ENCODE peak calls at places on chromosomes 12 and 14, in eight cellular contexts. A is CD4-positive, alpha-beta T cell; S is fibroblast of the aortic adventitia; G is glutamatergic neuron; B is foreskin fibroblast; E is WTC11; K is endothelial cell of umbilical vein; P is HFF-Myc. U is an unnamed sample.

GRCh38 chr14:35046751-35047536 is 872 bp downstream of the FAM177A1 start:
- DNase-seq in A (peak; percentile 27), S (peak; percentile 15), G (no peak), B (no peak), E (no peak), K (peak; percentile 5), P (no peak), U (no peak)

GRCh38 chr12:108975024-108975593 is 45.8 kb downstream of the SVOP start:
- DNase-seq in A (no peak), S (peak; percentile 6), G (no peak), B (no peak), E (no peak), K (no peak), P (no peak), U (no peak)

GRCh38 chr14:104866451-104867370 is 1.6 kb downstream of the CEP170B start:
- DNase-seq in A (no peak), S (no peak), G (peak; percentile 19), B (no peak), E (no peak), K (no peak), P (no peak), U (no peak)

GRCh38 chr14:93045211-93045674 is 70.5 kb downstream of the ITPK1 start:
- DNase-seq in A (no peak), S (no peak), G (peak; percentile 54), B (no peak), E (peak; percentile 41), K (peak; percentile 16), P (no peak), U (no peak)

GRCh38 chr12:20367731-20368652 is at the start of gene PDE3A:
- DNase-seq in A (no peak), S (peak; percentile 79), G (peak; percentile 84), B (peak; percentile 43), E (peak; percentile 81), K (peak; percentile 92), P (no peak), U (no peak)

GRCh38 chr12:102769323-102769916 is 147.6 kb downstream of the PAH start:
- DNase-seq in A (no peak), S (peak; percentile 52), G (peak; percentile 72), B (peak; percentile 38), E (peak; percentile 66), K (peak; percentile 34), P (peak; percentile 46), U (no peak)

GRCh38 chr12:116620801-116621593 is 61.8 kb downstream of the MAP1LC3B2 start:
- DNase-seq in A (no peak), S (no peak), G (no peak), B (no peak), E (no peak), K (no peak), P (no peak), U (no peak)

GRCh38 chr12:4648099-4648498 is 752 bp downstream of the AKAP3 start:
- DNase-seq in A (no peak), S (peak; percentile 9), G (no peak), B (no peak), E (no peak), K (no peak), P (no peak), U (no peak)

GRCh38 chr12:25977047-25977446 is 18.6 kb downstream of the RASSF8 start:
- DNase-seq in A (no peak), S (peak; percentile 87), G (no peak), B (no peak), E (no peak), K (no peak), P (no peak), U (no peak)

GRCh38 chr14:87179936-87180335 is 813.0 kb downstream of the GALC start:
- DNase-seq in A (no peak), S (no peak), G (no peak), B (no peak), E (no peak), K (no peak), P (no peak), U (no peak)

GRCh38 chr12:3042826-3043225 is 34.4 kb upstream of the TSPAN9 start:
- DNase-seq in A (no peak), S (no peak), G (no peak), B (no peak), E (peak; percentile 3), K (no peak), P (no peak), U (no peak)

GRCh38 chr14:60738843-60739508 is 4.4 kb downstream of the MNAT1 start:
- DNase-seq in A (no peak), S (peak; percentile 41), G (no peak), B (no peak), E (no peak), K (no peak), P (no peak), U (no peak)

DNA sequence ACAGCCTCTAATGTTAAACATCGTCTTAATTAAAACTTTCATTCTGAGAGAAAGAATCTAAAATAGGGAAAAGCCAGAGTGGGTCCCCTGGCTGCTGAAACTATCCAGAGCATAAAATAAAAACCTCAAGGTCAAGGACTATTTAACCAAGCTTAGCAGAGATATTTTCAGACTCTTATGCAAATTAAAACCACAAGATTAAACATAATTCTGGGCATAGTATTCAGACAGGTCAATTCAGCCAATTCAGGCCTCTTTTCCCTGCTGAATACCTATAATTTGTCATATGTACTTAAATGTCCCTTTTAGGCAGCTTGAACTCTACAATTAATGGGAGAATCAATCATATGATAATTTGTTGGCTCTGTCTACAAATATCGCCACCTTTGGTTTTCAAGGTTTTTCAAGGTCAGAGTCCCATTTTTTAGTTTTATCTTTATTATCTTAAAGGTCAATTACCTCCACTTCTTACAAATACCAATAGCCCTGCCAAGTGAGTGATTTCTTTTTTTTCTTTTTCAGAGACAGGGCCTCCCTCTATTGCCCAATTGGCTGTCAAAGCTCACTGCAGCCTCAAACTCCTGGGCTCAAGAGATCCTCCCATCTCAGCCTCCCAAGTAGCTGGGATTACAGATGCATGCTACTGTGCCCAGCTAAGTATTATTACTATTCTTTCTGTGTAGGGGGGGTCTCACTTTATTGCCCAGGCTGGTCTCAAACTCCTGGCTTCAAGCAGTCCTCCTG is 257.1 kb downstream of the PHLDA1 start:
- DNase-seq in A (no peak), S (peak; percentile 72), G (no peak), B (no peak), E (no peak), K (no peak), P (no peak), U (no peak)
- TF ChIP-seq CTCF in A (no peak), S (peak; percentile 7), G (no peak), B (no peak), E (no peak), K (no peak), P (no peak), U (no peak)

GRCh38 chr12:119772431-119772830 is 104.5 kb downstream of the PRKAB1 start:
- DNase-seq in A (no peak), S (no peak), G (no peak), B (no peak), E (no peak), K (no peak), P (no peak), U (no peak)

GRCh38 chr12:119770146-119770545 is 102.2 kb downstream of the PRKAB1 start:
- DNase-seq in A (no peak), S (peak; percentile 6), G (no peak), B (no peak), E (no peak), K (no peak), P (no peak), U (no peak)

GRCh38 chr12:119780786-119781434 is 96.2 kb downstream of the CIT start:
- DNase-seq in A (no peak), S (peak; percentile 63), G (peak; percentile 44), B (peak; percentile 34), E (peak; percentile 37), K (peak; percentile 67), P (peak; percentile 36), U (no peak)

GRCh38 chr12:119775246-119775895 is 101.7 kb downstream of the CIT start:
- DNase-seq in A (no peak), S (no peak), G (no peak), B (no peak), E (no peak), K (no peak), P (no peak), U (no peak)
- TF ChIP-seq CTCF in A (no peak), S (no peak), G (no peak), B (no peak), E (no peak), K (no peak), P (no peak), U (no peak)

GRCh38 chr12:63898764-63899337 is 54.4 kb downstream of the SRGAP1 start:
- DNase-seq in A (no peak), S (no peak), G (no peak), B (no peak), E (no peak), K (no peak), P (no peak), U (no peak)
- TF ChIP-seq CTCF in A (no peak), S (no peak), G (no peak), B (no peak), E (no peak), K (no peak), P (no peak), U (no peak)

GRCh38 chr12:95859947-95860850 is 1.4 kb downstream of the SNRPF start:
- DNase-seq in A (no peak), S (no peak), G (no peak), B (no peak), E (no peak), K (no peak), P (no peak), U (no peak)

GRCh38 chr12:95859344-95859816 is 628 bp downstream of the SNRPF start:
- DNase-seq in A (no peak), S (no peak), G (no peak), B (peak; percentile 33), E (no peak), K (no peak), P (no peak), U (no peak)

GRCh38 chr12:95857799-95858198 is 953 bp upstream of the SNRPF start:
- DNase-seq in A (no peak), S (no peak), G (no peak), B (no peak), E (no peak), K (no peak), P (no peak), U (no peak)

GRCh38 chr12:95857151-95857550 is 1.6 kb upstream of the SNRPF start:
- DNase-seq in A (no peak), S (no peak), G (no peak), B (no peak), E (no peak), K (no peak), P (no peak), U (no peak)

DNA sequence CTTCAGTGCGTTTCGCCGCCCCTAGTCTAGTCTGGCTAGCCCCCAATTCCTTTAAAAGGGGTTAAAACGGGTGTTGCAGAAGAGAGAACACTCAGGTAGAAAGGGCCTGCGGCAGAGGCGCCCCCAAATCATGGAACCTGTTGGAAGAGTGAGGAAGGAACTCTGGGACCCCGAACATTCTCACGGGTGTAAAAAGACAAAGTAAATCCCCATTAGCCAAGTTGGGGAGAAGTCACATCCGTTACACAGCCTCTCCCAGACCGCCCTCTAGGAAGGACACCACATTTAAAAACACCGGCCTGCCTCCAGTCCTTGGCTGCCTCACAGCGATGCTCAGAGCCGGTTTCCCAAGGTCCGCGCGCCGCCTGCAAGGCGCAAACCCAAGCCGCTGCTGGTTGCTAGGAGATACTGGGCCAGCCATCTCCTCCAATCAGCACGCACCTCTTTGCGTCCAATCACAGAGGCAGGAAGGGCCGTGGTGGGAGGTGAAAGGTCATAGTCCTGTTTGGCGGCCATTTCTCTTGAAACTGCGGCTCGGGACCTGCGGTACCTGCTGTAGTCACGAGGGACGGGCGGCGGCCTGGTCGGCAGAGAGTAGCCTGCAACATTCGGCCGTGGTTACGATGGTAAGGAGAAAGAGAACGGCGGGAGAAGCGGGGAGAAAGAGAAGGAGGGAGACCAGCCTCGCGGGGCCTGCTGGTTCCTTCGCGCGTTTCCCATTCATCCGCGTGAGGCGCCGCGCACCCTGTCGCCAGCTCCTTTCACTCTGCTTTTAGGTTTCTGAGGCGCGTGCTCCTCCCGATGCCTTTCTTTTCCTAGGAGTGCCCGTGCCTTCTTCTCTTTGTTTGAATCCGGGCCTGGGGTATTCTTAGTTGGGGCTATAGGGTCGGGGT is at the start of gene SNRPF:
- DNase-seq in A (peak; percentile 92), S (peak; percentile 97), G (peak; percentile 93), B (peak; percentile 96), E (peak; percentile 96), K (peak; percentile 98), P (peak; percentile 95), U (peak; percentile 85)
- TF ChIP-seq CTCF in A (no peak), S (no peak), G (no peak), B (peak; percentile 6), E (no peak), K (no peak), P (no peak), U (no peak)